ENCODE peak calls at places on chromosome 3, in eight cellular contexts. G is WTC11; F is CD8-positive, alpha-beta T cell; Q is GM20000; M is tibial artery; A is foreskin fibroblast; E is GM06990; P is ovary. D is an unnamed sample.

GRCh38 chr3:27213450-27213849 is 155.7 kb downstream of the NEK10 start:
- DNase-seq in G (no peak), F (no peak), Q (no peak), M (no peak), A (no peak), E (no peak), P (no peak), D (no peak)

GRCh38 chr3:133570937-133571320 is 2.6 kb upstream of the CDV3 start:
- DNase-seq in G (no peak), F (no peak), Q (no peak), M (no peak), A (no peak), E (no peak), P (no peak), D (no peak)

GRCh38 chr3:132064114-132064513 is 29.3 kb upstream of the CPNE4 start:
- DNase-seq in G (peak; percentile 48), F (no peak), Q (no peak), M (no peak), A (no peak), E (no peak), P (no peak), D (peak; percentile 2)

GRCh38 chr3:127784865-127785710 is 37.2 kb downstream of the MGLL start:
- DNase-seq in G (no peak), F (no peak), Q (no peak), M (no peak), A (no peak), E (no peak), P (no peak), D (no peak)

GRCh38 chr3:110101361-110101760 is 764.0 kb upstream of the DPPA4 start:
- DNase-seq in G (no peak), F (no peak), Q (no peak), M (no peak), A (no peak), E (no peak), P (no peak), D (no peak)

GRCh38 chr3:189941679-189942078 is 179.0 kb downstream of the P3H2 start:
- DNase-seq in G (no peak), F (no peak), Q (no peak), M (no peak), A (peak; percentile 5), E (no peak), P (no peak), D (no peak)

GRCh38 chr3:20225769-20226168 is 39.8 kb upstream of the SGO1 start:
- DNase-seq in G (no peak), F (no peak), Q (peak; percentile 10), M (no peak), A (peak; percentile 9), E (no peak), P (no peak), D (no peak)

GRCh38 chr3:79767953-79768282 is at the start of gene ROBO1:
- DNase-seq in G (peak; percentile 15), F (no peak), Q (no peak), M (no peak), A (no peak), E (no peak), P (no peak), D (peak; percentile 20)

GRCh38 chr3:99013794-99014315 is 112.4 kb upstream of the DCBLD2 start:
- DNase-seq in G (no peak), F (no peak), Q (no peak), M (no peak), A (no peak), E (no peak), P (no peak), D (no peak)

GRCh38 chr3:190695994-190696393 is 166.5 kb downstream of the GMNC start:
- DNase-seq in G (no peak), F (no peak), Q (no peak), M (no peak), A (no peak), E (no peak), P (no peak), D (no peak)

GRCh38 chr3:192819001-192819569 is 91.7 kb upstream of the FGF12 start:
- DNase-seq in G (no peak), F (no peak), Q (peak; percentile 28), M (no peak), A (peak; percentile 72), E (peak; percentile 56), P (no peak), D (peak; percentile 15)

GRCh38 chr3:132380979-132381944 is 36.0 kb upstream of the DNAJC13 start:
- DNase-seq in G (no peak), F (no peak), Q (no peak), M (no peak), A (peak; percentile 9), E (peak; percentile 18), P (no peak), D (no peak)

GRCh38 chr3:59482001-59482400 is 432.2 kb upstream of the CFAP20DC start:
- DNase-seq in G (no peak), F (no peak), Q (no peak), M (no peak), A (no peak), E (no peak), P (no peak), D (no peak)
- TF ChIP-seq CTCF in G (no peak), F (no peak), Q (no peak), M (no peak), A (no peak), E (no peak), P (no peak), D (no peak)

GRCh38 chr3:64224826-64225606 is at the start of gene PRICKLE2:
- DNase-seq in G (peak; percentile 61), F (no peak), Q (peak; percentile 47), M (peak; percentile 88), A (peak; percentile 94), E (peak; percentile 48), P (peak; percentile 82), D (peak; percentile 61)
- TF ChIP-seq CTCF in G (no peak), F (no peak), Q (no peak), M (peak; percentile 36), A (peak; percentile 11), E (no peak), P (no peak), D (no peak)

DNA sequence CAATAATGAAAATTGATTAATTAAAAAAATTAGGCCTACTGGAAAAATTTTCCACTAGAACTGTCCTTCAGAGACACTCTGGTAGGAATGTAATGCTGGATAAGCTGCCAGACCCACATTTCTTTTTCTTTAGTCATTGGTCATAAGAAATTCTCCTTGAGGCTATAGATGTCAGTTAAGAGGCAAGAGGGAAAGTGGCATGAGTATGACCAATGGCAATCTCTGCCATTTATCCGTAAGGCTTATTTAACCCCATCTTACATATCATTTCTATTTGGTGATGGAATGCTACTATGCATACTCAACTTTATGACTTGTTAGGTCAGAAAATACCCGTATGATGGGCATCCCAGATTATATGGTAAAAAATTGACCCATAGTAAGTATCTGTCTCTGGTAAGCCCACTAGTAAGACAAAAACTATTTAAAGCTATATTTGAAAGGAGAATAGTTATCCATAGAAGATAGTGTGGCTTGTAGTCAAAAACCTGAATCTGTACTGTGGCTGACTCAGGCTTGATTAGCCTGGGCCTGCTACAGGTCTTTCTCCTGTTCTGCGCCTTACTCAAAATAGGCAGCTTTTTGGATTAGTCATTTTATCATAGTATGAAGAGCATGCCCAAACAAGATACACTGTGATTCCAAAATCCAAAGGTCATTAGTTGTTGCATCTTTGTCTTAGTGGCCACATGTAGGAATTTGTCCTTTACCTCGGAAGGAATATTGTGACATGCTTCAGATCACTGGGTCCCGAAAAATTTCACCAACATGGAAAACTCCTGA is 314.7 kb downstream of the PYDC2 start:
- DNase-seq in G (no peak), F (no peak), Q (no peak), M (no peak), A (no peak), E (no peak), P (no peak), D (no peak)
- TF ChIP-seq CTCF in G (no peak), F (no peak), Q (no peak), M (no peak), A (no peak), E (no peak), P (no peak), D (no peak)

GRCh38 chr3:196632033-196632751 is 7.3 kb upstream of the NRROS start:
- DNase-seq in G (peak; percentile 88), F (peak; percentile 84), Q (peak; percentile 86), M (peak; percentile 82), A (peak; percentile 58), E (peak; percentile 93), P (peak; percentile 63), D (peak; percentile 87)
- TF ChIP-seq CTCF in G (no peak), F (no peak), Q (peak; percentile 34), M (no peak), A (peak; percentile 13), E (peak; percentile 66), P (no peak), D (no peak)

DNA sequence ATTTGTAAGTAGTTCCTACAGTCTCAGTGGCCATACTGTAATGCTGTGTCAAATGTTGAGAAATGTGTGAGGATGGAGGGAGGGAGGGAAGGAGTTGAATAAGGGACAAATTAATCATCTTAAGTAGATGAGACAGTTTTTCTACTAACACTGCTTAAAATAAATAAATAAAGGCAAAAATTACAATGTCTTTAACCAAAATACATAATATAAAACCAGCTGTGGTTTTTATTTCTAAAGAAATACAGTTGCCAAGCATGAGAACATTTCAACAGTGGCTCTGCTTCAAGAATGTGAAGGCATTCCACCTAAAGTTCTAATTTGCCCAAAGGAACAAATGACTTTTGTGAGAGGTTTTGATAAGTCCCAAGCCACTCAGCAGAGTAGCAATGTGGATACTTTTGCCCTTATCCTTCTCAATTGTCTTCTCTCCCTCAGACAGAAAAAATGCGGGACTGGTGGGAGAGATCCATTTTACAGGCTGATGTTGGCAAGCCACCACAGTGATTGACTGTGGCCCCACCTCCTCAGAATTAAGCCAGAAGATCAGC is 426.9 kb upstream of the RARB start:
- DNase-seq in G (no peak), F (no peak), Q (no peak), M (no peak), A (no peak), E (no peak), P (no peak), D (no peak)
- TF ChIP-seq CTCF in G (no peak), F (no peak), Q (no peak), M (no peak), A (no peak), E (no peak), P (no peak), D (no peak)

D was measured in nephron progenitor cell.